ENCODE peak calls at places on chromosomes 2 and 18, in six cellular contexts. E, Z, S, P, D and C are unnamed samples.

GRCh38 chr2:75099521-75099922 is 99.8 kb downstream of the TACR1 start:
- DNase-seq in E (no peak), Z (no peak), S (no peak), P (peak), D (no peak), C (no peak)

GRCh38 chr2:9941196-9941995 is 10.1 kb upstream of the GRHL1 start:
- DNase-seq in E (no peak), Z (no peak), S (no peak), P (peak), D (peak), C (no peak)

GRCh38 chr2:105369777-105370690 is 28.8 kb downstream of the FHL2 start:
- DNase-seq in E (peak), Z (peak), S (peak), P (peak), D (peak), C (peak)

GRCh38 chr2:136257893-136258292 is 139.9 kb upstream of the CXCR4 start:
- DNase-seq in E (no peak), Z (no peak), S (no peak), P (no peak), D (no peak), C (no peak)

GRCh38 chr2:162073776-162074578 is at the start of gene DPP4:
- DNase-seq in E (peak), Z (peak), S (peak), P (no peak), D (peak), C (peak)

GRCh38 chr2:66362651-66363050 is 72.3 kb upstream of the MEIS1 start:
- DNase-seq in E (no peak), Z (no peak), S (no peak), P (no peak), D (no peak), C (no peak)

GRCh38 chr2:235556086-235556485 is 62.2 kb downstream of the AGAP1 start:
- DNase-seq in E (no peak), Z (no peak), S (no peak), P (no peak), D (no peak), C (no peak)

GRCh38 chr2:223467194-223467593 is 135.0 kb downstream of the SCG2 start:
- DNase-seq in E (no peak), Z (no peak), S (no peak), P (no peak), D (no peak), C (no peak)

GRCh38 chr18:42373584-42373983 is 418.6 kb downstream of the PIK3C3 start:
- DNase-seq in E (no peak), Z (no peak), S (no peak), P (no peak), D (no peak), C (no peak)

GRCh38 chr2:101696272-101697123 is 1.0 kb upstream of the MAP4K4 start:
- DNase-seq in E (peak), Z (peak), S (no peak), P (no peak), D (peak), C (no peak)

GRCh38 chr2:46650556-46651001 is 171.2 kb downstream of the TMEM247 start:
- DNase-seq in E (peak), Z (peak), S (peak), P (peak), D (peak), C (peak)